ENCODE peak calls at places on chromosomes 5 and 9, in seven cellular contexts. I, O, B, D, A, S and U are unnamed samples.

GRCh38 chr5:1884638-1885475 is 2.1 kb upstream of the IRX4 start:
- DNase-seq in A (no peak), O (no peak), S (no peak), D (no peak), B (no peak), I (no peak), U (no peak)

GRCh38 chr9:85741112-85741874 is 461 bp downstream of the AGTPBP1 start:
- DNase-seq in O (peak), D (peak), S (peak), B (no peak), I (peak), A (peak), U (peak)

GRCh38 chr5:163978897-163979296 is 473.5 kb downstream of the MAT2B start:
- DNase-seq in O (no peak), B (no peak), I (no peak), S (no peak), D (no peak), A (no peak), U (no peak)

GRCh38 chr9:738209-738915 is 103.1 kb upstream of the DMRT1 start:
- DNase-seq in D (no peak), A (no peak), B (peak), O (no peak), S (no peak), I (no peak), U (peak)

GRCh38 chr5:10445352-10445751 is 3.7 kb downstream of the ROPN1L start:
- DNase-seq in S (no peak), D (no peak), I (no peak), O (no peak), A (no peak), B (no peak), U (no peak)

GRCh38 chr5:1753490-1753889 is 46.1 kb downstream of the MRPL36 start:
- DNase-seq in A (no peak), I (no peak), S (no peak), B (no peak), O (no peak), D (no peak), U (peak)

GRCh38 chr9:110748251-110748893 is 79.8 kb downstream of the MUSK start:
- DNase-seq in I (no peak), D (no peak), A (no peak), S (no peak), O (no peak), B (no peak), U (no peak)

GRCh38 chr5:95238560-95239325 is 46.2 kb downstream of the MCTP1 start:
- DNase-seq in I (peak), S (no peak), O (no peak), A (no peak), D (no peak), B (no peak), U (no peak)

GRCh38 chr9:116569111-116569510 is 118.0 kb upstream of the TRIM32 start:
- DNase-seq in B (no peak), D (no peak), S (no peak), O (no peak), I (no peak), A (no peak), U (no peak)

GRCh38 chr9:125568616-125569015 is 138.4 kb downstream of the MAPKAP1 start:
- DNase-seq in D (no peak), O (no peak), I (no peak), A (no peak), S (no peak), B (no peak), U (no peak)